ENCODE peak calls at places on chromosome X, in nine cellular contexts. O, H, K, W, J, G, P, T and Q are unnamed samples.

GRCh38 chrX:21373637-21374162 is 518 bp upstream of the CNKSR2 start:
- DNase-seq in T (no peak), K (no peak), J (no peak), W (peak), P (peak), O (peak), G (no peak), H (peak), Q (no peak)

GRCh38 chrX:50081282-50081955 is 119.4 kb downstream of the AKAP4 start:
- DNase-seq in J (peak), K (peak), T (no peak), W (peak), H (peak), P (no peak), O (no peak), G (peak), Q (no peak)

GRCh38 chrX:126982158-126982557 is 162.6 kb downstream of the PRR32 start:
- DNase-seq in J (no peak), H (no peak), W (no peak), G (no peak), K (no peak), O (no peak), T (no peak), P (no peak), Q (no peak)

GRCh38 chrX:47499291-47499690 is 16.3 kb upstream of the ZNF41 start:
- DNase-seq in J (no peak), W (no peak), G (no peak), T (no peak), O (no peak), H (no peak), P (no peak), K (no peak), Q (no peak)

GRCh38 chrX:21373001-21373400 is 1.2 kb upstream of the CNKSR2 start:
- DNase-seq in W (no peak), J (no peak), T (no peak), O (no peak), G (no peak), H (no peak), K (no peak), P (no peak), Q (no peak)

GRCh38 chrX:133335027-133335426 is 80.3 kb downstream of the GPC4 start:
- DNase-seq in J (peak), H (no peak), O (peak), W (peak), K (peak), G (peak), T (no peak), P (peak), Q (no peak)

GRCh38 chrX:120512222-120512621 is 43.1 kb upstream of the LAMP2 start:
- DNase-seq in K (no peak), J (no peak), O (no peak), T (no peak), H (no peak), P (no peak), G (no peak), W (no peak), Q (no peak)

GRCh38 chrX:136835761-136836160 is 44.8 kb downstream of the RBMX start:
- DNase-seq in W (no peak), H (no peak), O (no peak), P (no peak), G (no peak), J (no peak), K (no peak), T (no peak), Q (no peak)

GRCh38 chrX:10483191-10483808 is 137.1 kb downstream of the MID1 start:
- DNase-seq in J (peak), H (peak), P (no peak), G (no peak), T (no peak), W (no peak), O (no peak), K (no peak), Q (no peak)

GRCh38 chrX:426881-427280 is 40.2 kb upstream of the PPP2R3B start:
- DNase-seq in K (no peak), H (no peak), W (no peak), J (no peak), G (no peak), T (peak), P (no peak), O (no peak), Q (no peak)

GRCh38 chrX:72652132-72652531 is 62.0 kb downstream of the PHKA1 start:
- DNase-seq in J (no peak), W (no peak), H (no peak), T (no peak), K (no peak), G (no peak), P (no peak), O (no peak), Q (no peak)

GRCh38 chrX:39971760-39972159 is 126.0 kb downstream of the BCOR start:
- DNase-seq in H (no peak), G (no peak), W (no peak), J (no peak), O (no peak), K (no peak), T (no peak), P (no peak), Q (no peak)

GRCh38 chrX:3216581-3216980 is 129.9 kb downstream of the MXRA5 start:
- DNase-seq in P (no peak), O (no peak), K (no peak), W (no peak), T (no peak), G (no peak), H (no peak), J (peak), Q (no peak)

GRCh38 chrX:74080165-74080564 is 223.8 kb upstream of the ZCCHC13 start:
- DNase-seq in K (no peak), H (no peak), P (no peak), G (peak), T (no peak), W (no peak), O (no peak), J (no peak), Q (no peak)

GRCh38 chrX:123222920-123223319 is 38.8 kb downstream of the GRIA3 start:
- DNase-seq in G (no peak), H (no peak), J (no peak), K (no peak), P (no peak), W (no peak), T (no peak), O (no peak), Q (no peak)

GRCh38 chrX:413322-414201 is 26.9 kb upstream of the PPP2R3B start:
- DNase-seq in J (no peak), K (no peak), O (no peak), T (no peak), H (peak), P (no peak), G (no peak), W (peak), Q (no peak)

GRCh38 chrX:40411350-40412111 is 169.2 kb upstream of the ATP6AP2 start:
- DNase-seq in G (no peak), W (no peak), H (no peak), T (no peak), J (no peak), O (no peak), K (no peak), P (no peak), Q (no peak)

GRCh38 chrX:1248381-1249061 is 20.1 kb upstream of the CSF2RA start:
- DNase-seq in K (no peak), O (peak), J (no peak), W (no peak), P (no peak), G (no peak), T (peak), H (no peak), Q (peak)

GRCh38 chrX:129577473-129577872 is 37.4 kb downstream of the OCRL start:
- DNase-seq in O (no peak), G (peak), P (no peak), K (no peak), H (no peak), T (no peak), W (no peak), J (peak), Q (no peak)

GRCh38 chrX:19883878-19884277 is 3.5 kb downstream of the SH3KBP1 start:
- DNase-seq in P (no peak), O (no peak), T (no peak), J (no peak), G (no peak), K (no peak), W (no peak), H (no peak), Q (no peak)

GRCh38 chrX:13119386-13119785 is 75.0 kb upstream of the FAM9C start:
- DNase-seq in K (no peak), T (no peak), J (no peak), G (peak), O (no peak), W (no peak), P (no peak), H (no peak), Q (no peak)

GRCh38 chrX:41381685-41382084 is 47.7 kb downstream of the DDX3X start:
- DNase-seq in K (peak), O (no peak), W (no peak), H (peak), T (peak), P (no peak), G (peak), J (peak), Q (no peak)

GRCh38 chrX:130401415-130402210 is at the start of gene RBMX2:
- DNase-seq in W (peak), T (peak), P (peak), K (peak), J (peak), G (peak), H (peak), O (peak), Q (peak)

GRCh38 chrX:65879977-65880799 is 159.7 kb downstream of the VSIG4 start:
- DNase-seq in J (no peak), W (no peak), P (no peak), K (no peak), T (no peak), O (no peak), G (no peak), H (no peak), Q (no peak)

GRCh38 chrX:154775611-154776349 is 13.1 kb downstream of the DKC1 start:
- DNase-seq in G (peak), O (no peak), P (no peak), T (no peak), J (no peak), K (no peak), H (peak), W (no peak), Q (no peak)

GRCh38 chrX:338281-338835 is 19.8 kb upstream of the GTPBP6 start:
- DNase-seq in G (no peak), H (peak), P (no peak), T (no peak), J (no peak), K (no peak), O (no peak), W (no peak), Q (no peak)

GRCh38 chrX:132292753-132293152 is 73.5 kb upstream of the RAP2C start:
- DNase-seq in K (peak), T (peak), J (peak), P (no peak), W (peak), G (peak), H (no peak), O (peak), Q (no peak)

GRCh38 chrX:132413459-132413858 is 75.4 kb downstream of the MBNL3 start:
- DNase-seq in O (no peak), W (peak), J (no peak), P (no peak), K (no peak), G (no peak), T (no peak), H (no peak), Q (no peak)

GRCh38 chrX:54044877-54045328 is 630 bp upstream of the PHF8 start:
- DNase-seq in O (no peak), H (no peak), J (no peak), T (no peak), G (no peak), K (no peak), P (peak), W (no peak), Q (no peak)

GRCh38 chrX:49915352-49916222 is 6.8 kb upstream of the CLCN5 start:
- DNase-seq in J (peak), H (no peak), P (peak), O (peak), K (peak), G (peak), T (peak), W (peak), Q (no peak)

GRCh38 chrX:40402771-40403533 is 177.8 kb upstream of the ATP6AP2 start:
- DNase-seq in G (peak), H (no peak), O (no peak), P (no peak), K (peak), J (peak), W (no peak), T (peak), Q (no peak)

GRCh38 chrX:9566150-9566621 is 101.3 kb downstream of the TBL1X start:
- DNase-seq in J (peak), H (peak), O (no peak), G (peak), P (no peak), T (peak), K (peak), W (no peak), Q (peak)

GRCh38 chrX:110915579-110915978 is 120.0 kb upstream of the CHRDL1 start:
- DNase-seq in P (no peak), J (no peak), O (no peak), G (peak), K (no peak), W (no peak), H (no peak), T (no peak), Q (no peak)

GRCh38 chrX:2237976-2238375 is 262.8 kb downstream of the DHRSX start:
- DNase-seq in H (no peak), J (no peak), P (no peak), O (no peak), W (no peak), G (no peak), T (no peak), K (no peak), Q (no peak)

GRCh38 chrX:10579753-10580060 is 40.7 kb downstream of the MID1 start:
- DNase-seq in H (no peak), W (no peak), J (peak), O (no peak), P (no peak), K (no peak), T (no peak), G (peak), Q (no peak)

GRCh38 chrX:70033348-70033747 is 16.4 kb downstream of the AWAT2 start:
- DNase-seq in T (peak), K (peak), J (peak), H (no peak), P (no peak), O (peak), G (peak), W (peak), Q (peak)